ENCODE peak calls at places on chromosomes 11 and 22, in seven cellular contexts. J is IMR-90, U is HCT116, D is H54, E is sigmoid colon, M is adrenal gland, W is heart left ventricle. F is an unnamed sample.
A peak's percentile ranks its signal among the peaks of the same experiment; 100 is the strongest.

GRCh38 chr22:48708558-48709245 is 1119.0 kb downstream of the BRD1 start:
- DNase-seq in W (no peak), M (no peak), J (no peak), D (no peak), E (peak; percentile 61), U (no peak), F (no peak)

GRCh38 chr11:83070878-83071640 is 638 bp downstream of the RAB30 start:
- DNase-seq in W (peak; percentile 61), J (peak; percentile 26), E (peak; percentile 85), D (no peak), U (no peak), M (peak; percentile 37), F (peak; percentile 52)

GRCh38 chr11:113555071-113555739 is 80.0 kb upstream of the DRD2 start:
- DNase-seq in M (no peak), U (no peak), D (no peak), W (no peak), E (no peak), J (no peak), F (peak; percentile 1)

GRCh38 chr11:60871378-60872061 is 4.2 kb downstream of the ZP1 start:
- DNase-seq in W (peak; percentile 73), U (no peak), E (peak; percentile 60), J (peak; percentile 42), M (peak; percentile 41), D (no peak), F (no peak)

GRCh38 chr11:118438314-118438931 is 2.1 kb downstream of the KMT2A start:
- DNase-seq in J (peak; percentile 87), M (peak; percentile 58), E (peak; percentile 72), W (peak; percentile 40), U (no peak), D (peak; percentile 37), F (peak; percentile 84)

GRCh38 chr11:44005956-44006355 is 41.8 kb upstream of the ACCSL start:
- DNase-seq in E (peak; percentile 51), D (no peak), M (peak; percentile 17), U (no peak), J (no peak), W (no peak), F (no peak)

GRCh38 chr11:47109051-47109791 is 67.5 kb downstream of the ARFGAP2 start:
- DNase-seq in W (no peak), E (no peak), J (no peak), M (no peak), D (no peak), U (no peak), F (no peak)

GRCh38 chr11:5611627-5612026 is 13.2 kb upstream of the TRIM34 start:
- DNase-seq in J (no peak), E (no peak), D (no peak), M (no peak), U (peak; percentile 33), W (no peak), F (no peak)

GRCh38 chr11:110349109-110349996 is 52.9 kb upstream of the RDX start:
- DNase-seq in M (no peak), W (no peak), J (no peak), U (no peak), E (no peak), D (no peak), F (no peak)

GRCh38 chr11:109027851-109028250 is 363.0 kb downstream of the DDX10 start:
- DNase-seq in M (no peak), D (no peak), W (no peak), J (no peak), U (no peak), E (no peak), F (no peak)

GRCh38 chr11:122646549-122647340 is 8.8 kb upstream of the UBASH3B start:
- DNase-seq in M (no peak), U (no peak), W (no peak), J (peak; percentile 85), E (no peak), D (no peak), F (no peak)

GRCh38 chr11:43298397-43298796 is 13.4 kb upstream of the API5 start:
- DNase-seq in E (no peak), W (no peak), M (no peak), D (no peak), U (no peak), J (no peak), F (no peak)

GRCh38 chr22:19961201-19961580 is 19.6 kb upstream of the TXNRD2 start:
- DNase-seq in U (no peak), E (no peak), W (no peak), D (no peak), M (no peak), J (no peak), F (no peak)

GRCh38 chr22:50009765-50010675 is 2.5 kb downstream of the IL17REL start:
- DNase-seq in E (peak; percentile 61), U (no peak), J (no peak), D (no peak), W (no peak), M (no peak), F (no peak)
- TF ChIP-seq POLR2A in E (no peak), U (no peak), J (no peak), D (no peak), W (no peak), M (no peak), F (no peak)

GRCh38 chr22:36928826-36929535 is 15.6 kb downstream of the CSF2RB start:
- DNase-seq in D (no peak), W (no peak), U (no peak), J (no peak), E (peak; percentile 47), M (no peak), F (no peak)

GRCh38 chr22:36927671-36928070 is 14.2 kb downstream of the CSF2RB start:
- DNase-seq in D (no peak), W (no peak), J (no peak), U (no peak), E (no peak), M (no peak), F (no peak)

GRCh38 chr22:36926721-36927435 is 13.4 kb downstream of the CSF2RB start:
- DNase-seq in E (no peak), J (no peak), U (no peak), M (no peak), W (no peak), D (no peak), F (no peak)

GRCh38 chr22:36929621-36930020 is 16.2 kb downstream of the CSF2RB start:
- DNase-seq in J (no peak), M (no peak), E (peak; percentile 50), W (no peak), D (no peak), U (no peak), F (no peak)

GRCh38 chr22:36928181-36928580 is 14.8 kb downstream of the CSF2RB start:
- DNase-seq in E (no peak), J (no peak), D (no peak), M (no peak), W (no peak), U (no peak), F (no peak)
- TF ChIP-seq POLR2A in E (no peak), J (no peak), D (no peak), M (no peak), W (no peak), U (no peak), F (no peak)

GRCh38 chr11:7655253-7656217 is 17.8 kb downstream of the CYB5R2 start:
- DNase-seq in E (no peak), W (no peak), U (no peak), J (no peak), M (no peak), D (no peak), F (no peak)
- TF ChIP-seq POLR2A in E (no peak), W (no peak), U (no peak), J (no peak), M (no peak), D (no peak), F (no peak)

GRCh38 chr11:67421421-67422031 is 6.0 kb downstream of the CARNS1 start:
- DNase-seq in W (no peak), U (no peak), M (no peak), E (no peak), D (no peak), J (no peak), F (no peak)
- TF ChIP-seq POLR2A in W (no peak), U (no peak), M (no peak), E (no peak), D (no peak), J (no peak), F (no peak)

DNA sequence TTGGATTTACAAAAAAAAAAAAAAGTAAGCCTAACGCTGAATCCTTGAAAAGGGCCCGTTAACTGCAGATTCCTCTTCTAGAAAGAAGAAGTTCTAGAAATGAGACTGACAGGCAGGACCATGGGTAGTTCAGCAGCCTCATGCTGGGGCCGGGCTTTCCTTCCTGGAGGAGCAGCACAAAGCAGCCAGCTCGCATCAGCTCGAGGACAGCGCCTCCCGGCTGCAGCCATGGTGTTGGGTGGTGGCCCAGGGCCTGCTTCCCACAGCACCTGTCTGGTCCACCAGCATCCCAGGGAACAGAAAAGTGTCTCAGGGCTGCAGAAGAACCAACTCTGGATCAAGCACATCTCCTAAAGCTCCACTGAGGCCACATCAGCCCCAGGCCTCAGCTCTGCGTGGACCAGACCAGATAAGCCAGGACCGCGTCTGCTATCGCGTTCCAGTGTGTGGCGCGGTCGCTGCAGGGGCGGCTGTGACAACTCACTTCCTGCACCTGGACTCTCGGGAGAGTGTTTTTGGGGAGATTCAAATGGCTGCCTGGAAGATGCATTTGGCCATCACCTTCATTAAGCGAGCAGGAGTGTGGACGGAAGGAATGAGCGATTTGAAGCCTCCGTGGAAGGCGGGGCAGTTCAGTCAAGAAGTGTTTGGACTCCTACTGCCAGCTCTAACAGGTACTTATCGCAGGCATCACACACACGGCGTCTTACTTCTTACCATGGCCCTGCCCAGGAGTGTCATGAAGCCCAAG is 53.5 kb downstream of the MYH9 start:
- DNase-seq in J (no peak), W (no peak), D (no peak), M (no peak), U (no peak), E (peak; percentile 85), F (peak; percentile 92)
- TF ChIP-seq POLR2A in J (no peak), W (no peak), D (no peak), M (no peak), U (no peak), E (no peak), F (no peak)

DNA sequence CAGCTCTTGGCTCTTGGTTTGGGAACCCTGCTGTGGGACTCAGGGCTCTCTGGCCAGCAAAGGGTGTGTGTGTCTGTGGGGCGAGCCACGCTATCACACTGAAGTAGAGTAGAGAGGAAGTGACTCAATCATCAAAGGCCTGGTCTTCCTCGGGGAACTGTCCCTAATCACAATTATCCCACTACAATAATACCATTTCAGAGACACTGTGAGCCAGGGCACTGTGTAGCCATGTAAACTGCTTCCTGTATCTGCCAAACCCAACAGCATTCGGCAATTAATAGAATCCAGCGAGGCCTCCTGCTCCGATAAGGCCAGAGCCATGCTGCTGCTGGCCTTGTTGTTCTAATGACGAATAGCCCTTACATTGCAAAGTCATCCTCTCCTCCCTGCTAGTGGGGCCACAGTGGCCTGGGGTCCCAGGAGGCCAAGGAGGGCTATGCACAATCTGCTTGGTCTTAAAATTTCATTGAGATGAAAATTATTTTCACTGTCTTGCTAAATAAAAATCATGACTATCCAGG is 49.8 kb upstream of the LMO2 start:
- DNase-seq in D (peak; percentile 53), E (no peak), J (no peak), U (peak; percentile 18), W (peak; percentile 46), M (no peak), F (peak; percentile 87)
- TF ChIP-seq POLR2A in D (peak; percentile 21), E (no peak), J (no peak), U (no peak), W (no peak), M (no peak), F (peak; percentile 46)

GRCh38 chr11:563812-564578 is 3.2 kb downstream of the RASSF7 start:
- DNase-seq in W (no peak), D (no peak), U (no peak), E (no peak), M (no peak), J (no peak), F (no peak)
- TF ChIP-seq POLR2A in W (no peak), D (peak; percentile 11), U (no peak), E (no peak), M (no peak), J (no peak), F (peak; percentile 28)

GRCh38 chr22:38755911-38756532 is at the start of gene SUN2:
- DNase-seq in D (peak; percentile 72), J (peak; percentile 77), U (no peak), W (peak; percentile 96), M (peak; percentile 92), E (peak; percentile 97), F (peak; percentile 96)
- TF ChIP-seq POLR2A in D (peak; percentile 34), J (peak; percentile 63), U (no peak), W (peak; percentile 78), M (peak; percentile 48), E (peak; percentile 6), F (peak; percentile 78)